ENCODE peak calls at places on chromosomes 7 and 10, in four cellular contexts. Y, S, B and T are unnamed samples.

GRCh38 chr7:55124989-55125875 is 106.4 kb downstream of the EGFR start:
- DNase-seq in S (no peak), Y (no peak), B (no peak), T (no peak)

GRCh38 chr7:159115601-159116501 is 28.8 kb downstream of the VIPR2 start:
- DNase-seq in Y (no peak), S (no peak), B (no peak), T (no peak)

GRCh38 chr7:139618482-139619366 is 95.2 kb downstream of the CLEC2L start:
- DNase-seq in B (no peak), S (peak), Y (peak), T (no peak)

GRCh38 chr10:100878291-100878910 is 34.4 kb upstream of the SLF2 start:
- DNase-seq in Y (peak), B (peak), S (no peak), T (peak)

GRCh38 chr7:123538189-123538714 is 3.9 kb upstream of the IQUB start:
- DNase-seq in B (no peak), S (no peak), Y (peak), T (no peak)

GRCh38 chr10:86045896-86046295 is 320.7 kb downstream of the GRID1 start:
- DNase-seq in Y (no peak), S (no peak), B (no peak), T (no peak)

GRCh38 chr7:8113184-8113583 is 144.6 kb downstream of the GLCCI1 start:
- DNase-seq in S (no peak), Y (peak), B (no peak), T (no peak)

GRCh38 chr7:112892263-112892662 is 102.1 kb upstream of the TMEM168 start:
- DNase-seq in B (no peak), Y (peak), S (no peak), T (no peak)

GRCh38 chr10:45071043-45071813 is 70.5 kb downstream of the ZNF22 start:
- DNase-seq in Y (no peak), S (no peak), B (no peak), T (no peak)

GRCh38 chr7:81709836-81710235 is 60.0 kb downstream of the HGF start:
- DNase-seq in S (no peak), Y (no peak), B (no peak), T (no peak)

GRCh38 chr7:115208710-115209540 is 287.0 kb downstream of the MDFIC start:
- DNase-seq in B (no peak), Y (no peak), S (no peak), T (no peak)

GRCh38 chr7:132149801-132150310 is 426.4 kb downstream of the PLXNA4 start:
- DNase-seq in Y (no peak), S (no peak), B (no peak), T (no peak)

GRCh38 chr10:95788830-95789229 is 32.9 kb downstream of the ENTPD1 start:
- DNase-seq in S (no peak), B (no peak), Y (peak), T (no peak)

GRCh38 chr7:19327011-19327410 is 181.8 kb upstream of the FERD3L start:
- DNase-seq in B (no peak), Y (peak), S (no peak), T (no peak)